ENCODE peak calls at places on chromosomes 5 and 9, in four cellular contexts. B is IMR-90, V is mesenchymal stem cell, T is mesendoderm. N is an unnamed sample.

GRCh38 chr9:88587182-88587581 is 52.2 kb downstream of the NXNL2 start:
- DNase-seq in B (no peak), V (no peak), T (no peak), N (no peak)

GRCh38 chr9:23447166-23447565 is 378.9 kb downstream of the ELAVL2 start:
- DNase-seq in B (no peak), V (no peak), T (peak; percentile 50), N (no peak)

GRCh38 chr5:109199294-109199693 is 210.5 kb downstream of the PJA2 start:
- DNase-seq in B (no peak), V (no peak), T (no peak), N (no peak)

GRCh38 chr9:137689745-137690529 is 71.1 kb downstream of the EHMT1 start:
- DNase-seq in B (peak; percentile 76), V (no peak), T (no peak), N (no peak)

GRCh38 chr5:72848474-72849428 is 32.3 kb downstream of the TNPO1 start:
- DNase-seq in B (peak; percentile 29), V (peak; percentile 54), T (peak; percentile 53), N (peak; percentile 23)

GRCh38 chr5:74766348-74766886 is 500 bp downstream of the GFM2 start:
- DNase-seq in B (peak; percentile 64), V (peak; percentile 75), T (peak; percentile 71), N (peak; percentile 21)

GRCh38 chr9:68562456-68562855 is 21.8 kb upstream of the TMEM252 start:
- DNase-seq in B (no peak), V (no peak), T (peak; percentile 23), N (no peak)

GRCh38 chr5:148858106-148858505 is 31.7 kb downstream of the ADRB2 start:
- DNase-seq in B (no peak), V (no peak), T (no peak), N (no peak)

GRCh38 chr9:120344230-120344629 is 235.7 kb downstream of the CDK5RAP2 start:
- DNase-seq in B (peak; percentile 80), V (peak; percentile 52), T (no peak), N (no peak)

GRCh38 chr9:92499701-92500100 is 17.4 kb upstream of the ASPN start:
- DNase-seq in B (peak; percentile 51), V (no peak), T (no peak), N (no peak)

GRCh38 chr9:97394881-97395280 is 17.0 kb upstream of the TDRD7 start:
- DNase-seq in B (no peak), V (no peak), T (no peak), N (no peak)

GRCh38 chr9:116935149-116935897 is 248.2 kb downstream of the TRIM32 start:
- DNase-seq in B (no peak), V (no peak), T (no peak), N (no peak)

GRCh38 chr5:147737921-147738320 is 44.6 kb downstream of the JAKMIP2 start:
- DNase-seq in B (no peak), V (no peak), T (no peak), N (no peak)

GRCh38 chr5:81207009-81207408 is 26.1 kb upstream of the CKMT2 start:
- DNase-seq in B (peak; percentile 22), V (no peak), T (peak; percentile 51), N (no peak)

GRCh38 chr5:27682600-27682999 is 644.2 kb upstream of the CDH9 start:
- DNase-seq in B (no peak), V (no peak), T (peak; percentile 73), N (no peak)

GRCh38 chr5:138444078-138444773 is 5.4 kb downstream of the REEP2 start:
- DNase-seq in B (no peak), V (no peak), T (no peak), N (no peak)

GRCh38 chr5:26932238-26932637 is 106.1 kb downstream of the CDH9 start:
- DNase-seq in B (no peak), V (no peak), T (no peak), N (no peak)

GRCh38 chr5:39164016-39164415 is 55.3 kb downstream of the FYB1 start:
- DNase-seq in B (no peak), V (no peak), T (no peak), N (no peak)

GRCh38 chr5:145775893-145776444 is 59.2 kb downstream of the PRELID2 start:
- DNase-seq in B (peak; percentile 91), V (peak; percentile 89), T (no peak), N (no peak)

GRCh38 chr9:114035221-114035844 is 42.8 kb downstream of the AMBP start:
- DNase-seq in B (no peak), V (no peak), T (no peak), N (no peak)

GRCh38 chr9:19104528-19105282 is 2.0 kb upstream of the HAUS6 start:
- DNase-seq in B (no peak), V (no peak), T (no peak), N (no peak)

GRCh38 chr9:19102631-19103345 is at the start of gene HAUS6:
- DNase-seq in B (peak; percentile 96), V (peak; percentile 96), T (peak; percentile 98), N (peak; percentile 83)

GRCh38 chr9:19102181-19102630 is 498 bp downstream of the HAUS6 start:
- DNase-seq in B (peak; percentile 16), V (peak; percentile 48), T (peak; percentile 65), N (no peak)

GRCh38 chr9:19108038-19108437 is 5.3 kb upstream of the HAUS6 start:
- DNase-seq in B (no peak), V (no peak), T (no peak), N (no peak)
- H3K18ac ChIP-seq in B (no peak overlapping the region), V (no peak overlapping the region), T (no peak overlapping the region), N (no peak overlapping the region)

GRCh38 chr5:6449465-6450158 is 953 bp downstream of the UBE2QL1 start:
- DNase-seq in B (no peak), V (no peak), T (no peak), N (no peak)

GRCh38 chr5:6448141-6448491 is 543 bp upstream of the UBE2QL1 start:
- DNase-seq in B (no peak), V (no peak), T (no peak), N (no peak)

GRCh38 chr5:6447384-6448140 is 1.1 kb upstream of the UBE2QL1 start:
- DNase-seq in B (no peak), V (no peak), T (no peak), N (no peak)

GRCh38 chr5:6450235-6450860 is 1.7 kb downstream of the UBE2QL1 start:
- DNase-seq in B (no peak), V (no peak), T (peak; percentile 28), N (no peak)

DNA sequence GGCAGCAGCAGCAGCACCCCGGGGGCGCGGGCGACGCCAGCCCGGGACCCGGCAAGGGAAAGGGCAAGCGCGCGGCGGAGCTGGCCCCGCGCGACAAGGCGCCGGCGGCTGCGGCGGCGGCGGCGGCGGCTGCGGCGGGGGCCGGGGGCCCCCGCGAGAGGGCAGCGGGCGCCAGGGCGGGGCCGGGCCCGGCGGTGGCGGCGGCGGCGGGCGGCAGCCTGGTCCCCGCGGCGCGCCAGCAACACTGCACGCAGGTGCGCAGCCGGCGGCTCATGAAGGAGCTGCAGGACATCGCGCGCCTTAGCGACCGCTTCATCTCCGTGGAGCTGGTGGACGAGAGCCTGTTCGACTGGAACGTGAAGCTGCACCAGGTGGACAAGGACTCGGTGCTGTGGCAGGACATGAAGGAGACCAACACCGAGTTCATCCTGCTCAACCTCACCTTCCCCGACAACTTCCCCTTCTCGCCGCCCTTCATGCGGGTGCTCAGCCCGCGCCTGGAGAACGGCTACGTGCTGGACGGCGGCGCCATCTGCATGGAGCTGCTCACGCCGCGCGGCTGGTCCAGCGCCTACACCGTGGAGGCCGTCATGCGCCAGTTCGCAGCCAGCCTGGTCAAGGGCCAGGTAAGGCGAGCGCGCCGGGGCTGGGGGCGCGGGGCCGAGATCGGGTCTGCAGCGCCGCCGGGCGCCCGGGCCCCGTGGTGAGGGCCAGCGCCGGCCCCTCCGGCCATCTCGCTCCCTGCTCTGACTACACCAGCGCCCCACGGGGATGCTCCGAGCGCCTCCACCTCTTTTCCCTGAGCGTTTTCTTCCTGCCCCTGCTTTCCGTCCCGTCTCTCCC is at the start of gene UBE2QL1:
- DNase-seq in B (no peak), V (peak; percentile 1), T (peak; percentile 47), N (no peak)
- H3K18ac ChIP-seq in B (no peak within 1 kb of the TSS), V (no peak within 1 kb of the TSS), T (no peak within 1 kb of the TSS), N (peak within 1 kb of the TSS; percentile 94)

GRCh38 chr9:105062222-105062850 is 134.4 kb upstream of the ABCA1 start:
- DNase-seq in B (no peak), V (no peak), T (no peak), N (no peak)

GRCh38 chr9:105064248-105065118 is 136.5 kb upstream of the ABCA1 start:
- DNase-seq in B (peak; percentile 97), V (peak; percentile 99), T (peak; percentile 55), N (peak; percentile 18)

GRCh38 chr9:105065119-105066088 is 137.4 kb upstream of the ABCA1 start:
- DNase-seq in B (no peak), V (no peak), T (no peak), N (no peak)

GRCh38 chr9:105066265-105066865 is 138.4 kb upstream of the ABCA1 start:
- DNase-seq in B (no peak), V (no peak), T (no peak), N (no peak)

GRCh38 chr9:105063665-105064247 is 135.8 kb upstream of the ABCA1 start:
- DNase-seq in B (peak; percentile 95), V (peak; percentile 98), T (no peak), N (no peak)
- H3K18ac ChIP-seq in B (peak overlapping the region; percentile 97), V (peak overlapping the region; percentile 100), T (no peak overlapping the region), N (peak overlapping the region; percentile 82)

DNA sequence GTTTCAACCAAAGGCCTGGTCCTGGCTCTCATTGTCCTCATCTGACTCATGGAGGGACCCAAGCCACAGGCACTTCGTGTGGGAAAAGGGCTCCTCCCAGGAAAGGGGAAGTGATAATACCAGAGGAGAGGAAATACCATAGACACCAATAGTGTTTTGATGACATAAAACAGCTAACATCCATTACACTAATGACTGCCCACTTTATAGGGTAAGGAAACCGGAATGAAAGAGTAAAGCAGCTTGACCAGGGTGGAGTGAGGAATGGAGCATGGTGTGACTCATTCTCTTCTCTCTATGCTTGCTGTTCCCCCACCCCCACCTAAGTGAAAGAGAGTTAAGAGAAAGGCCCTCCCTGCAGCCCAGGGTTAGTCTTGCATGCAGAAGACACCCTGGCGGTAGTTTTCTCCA is 67.4 kb upstream of the HRH2 start:
- DNase-seq in B (peak; percentile 25), V (peak; percentile 92), T (peak; percentile 67), N (no peak)
- H3K18ac ChIP-seq in B (no peak overlapping the region), V (no peak overlapping the region), T (no peak overlapping the region), N (no peak overlapping the region)

DNA sequence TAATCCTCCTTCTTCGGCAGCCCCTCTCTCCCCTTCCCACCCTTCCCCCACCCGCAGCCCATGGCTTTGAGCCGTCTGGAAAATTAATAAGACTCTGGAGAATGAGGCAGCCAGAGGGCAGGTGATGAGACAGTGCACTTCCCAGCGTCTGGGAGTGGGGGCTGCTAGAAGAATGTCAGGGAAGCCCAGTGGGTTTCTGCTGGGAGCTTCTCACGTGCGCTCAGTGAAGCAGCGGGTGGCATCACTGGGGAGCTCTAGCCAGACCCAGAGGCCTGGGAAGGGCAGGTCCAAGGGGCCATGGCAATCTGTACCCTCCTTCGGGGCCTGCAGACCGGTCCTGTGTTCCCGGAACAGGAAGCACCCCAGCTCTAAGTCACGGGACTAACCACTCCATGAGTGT is 164.9 kb upstream of the OTULINL start:
- DNase-seq in B (no peak), V (no peak), T (peak; percentile 62), N (no peak)
- H3K18ac ChIP-seq in B (no peak overlapping the region), V (peak overlapping the region; percentile 67), T (peak overlapping the region; percentile 81), N (no peak overlapping the region)

N was measured in neuronal stem cell.